ENCODE peak calls at places on chromosomes 1 and 21, in four cellular contexts. I is CD8-positive, alpha-beta memory T cell; C is endothelial cell; L is activated naive CD4-positive, alpha-beta T cell. V is an unnamed sample.
A peak's percentile ranks its signal among the peaks of the same experiment; 100 is the strongest.

GRCh38 chr1:6801998-6802397 is 16.7 kb downstream of the CAMTA1 start:
- DNase-seq in I (no peak), C (no peak), L (no peak), V (no peak)

GRCh38 chr1:48062353-48062752 is 65.2 kb upstream of the TRABD2B start:
- DNase-seq in I (no peak), C (no peak), L (no peak), V (no peak)

GRCh38 chr1:206985162-206985749 is 15.0 kb upstream of the FCAMR start:
- DNase-seq in I (no peak), C (no peak), L (no peak), V (no peak)

GRCh38 chr1:151839457-151840409 is at the start of gene C2CD4D:
- DNase-seq in I (peak; percentile 75), C (peak; percentile 61), L (no peak), V (no peak)

GRCh38 chr1:119409731-119410130 is 5.2 kb upstream of the HSD3B2 start:
- DNase-seq in I (no peak), C (no peak), L (no peak), V (no peak)

GRCh38 chr1:76336951-76337371 is 262.4 kb downstream of the ST6GALNAC3 start:
- DNase-seq in I (no peak), C (no peak), L (no peak), V (no peak)

GRCh38 chr1:201606581-201606980 is 67.7 kb downstream of the NAV1 start:
- DNase-seq in I (no peak), C (no peak), L (no peak), V (no peak)

GRCh38 chr1:172770081-172770480 is 111.2 kb downstream of the FASLG start:
- DNase-seq in I (no peak), C (no peak), L (no peak), V (no peak)

GRCh38 chr1:203290261-203291089 is 14.8 kb upstream of the BTG2 start:
- DNase-seq in I (peak; percentile 97), C (peak; percentile 63), L (peak; percentile 78), V (peak; percentile 44)

GRCh38 chr1:41918450-41919043 is at the start of gene HIVEP3:
- DNase-seq in I (no peak), C (no peak), L (no peak), V (no peak)

GRCh38 chr1:117366982-117367768 is at the start of gene MAN1A2:
- DNase-seq in I (peak; percentile 78), C (peak; percentile 74), L (peak; percentile 26), V (no peak)

GRCh38 chr1:203421246-203421645 is 54.4 kb upstream of the PRELP start:
- DNase-seq in I (no peak), C (no peak), L (no peak), V (no peak)

GRCh38 chr1:97820470-97821188 is 100.2 kb downstream of the DPYD start:
- DNase-seq in I (no peak), C (no peak), L (no peak), V (no peak)

GRCh38 chr1:174890024-174890423 is 109.7 kb upstream of the CACYBP start:
- DNase-seq in I (no peak), C (no peak), L (no peak), V (no peak)

GRCh38 chr1:51768971-51769601 is 109.4 kb downstream of the NRDC start:
- DNase-seq in I (peak; percentile 19), C (no peak), L (no peak), V (no peak)

GRCh38 chr1:200670215-200671118 is 760 bp upstream of the DDX59 start:
- DNase-seq in I (no peak), C (no peak), L (no peak), V (no peak)

GRCh38 chr1:43449708-43450069 is 4.0 kb downstream of the HYI start:
- DNase-seq in I (no peak), C (no peak), L (no peak), V (no peak)

GRCh38 chr1:194161591-194161990 is 975.2 kb upstream of the B3GALT2 start:
- DNase-seq in I (no peak), C (no peak), L (no peak), V (no peak)

GRCh38 chr1:165858928-165859845 is 31.8 kb downstream of the UCK2 start:
- DNase-seq in I (no peak), C (no peak), L (no peak), V (no peak)

GRCh38 chr1:184118051-184118450 is 66.5 kb downstream of the TSEN15 start:
- DNase-seq in I (no peak), C (no peak), L (no peak), V (peak; percentile 63)

GRCh38 chr1:107195476-107195875 is 54.6 kb downstream of the NTNG1 start:
- DNase-seq in I (no peak), C (no peak), L (no peak), V (no peak)

GRCh38 chr1:8858112-8858668 is 20.3 kb downstream of the ENO1 start:
- DNase-seq in I (no peak), C (peak; percentile 47), L (no peak), V (peak; percentile 84)

GRCh38 chr1:5915587-5916571 is 76.3 kb downstream of the NPHP4 start:
- DNase-seq in I (no peak), C (no peak), L (no peak), V (no peak)

GRCh38 chr1:33244809-33245186 is 11.5 kb upstream of the ZNF362 start:
- DNase-seq in I (no peak), C (no peak), L (no peak), V (no peak)

GRCh38 chr21:31597683-31598082 is 61.8 kb upstream of the SOD1 start:
- DNase-seq in I (no peak), C (no peak), L (no peak), V (no peak)

GRCh38 chr1:222124602-222125001 is 382.7 kb upstream of the DUSP10 start:
- DNase-seq in I (no peak), C (no peak), L (no peak), V (no peak)

GRCh38 chr1:42046772-42047552 is 106.2 kb upstream of the GUCA2B start:
- DNase-seq in I (no peak), C (no peak), L (no peak), V (no peak)

GRCh38 chr21:45867671-45868081 is 113.9 kb upstream of the COL6A1 start:
- DNase-seq in I (no peak), C (no peak), L (no peak), V (no peak)

GRCh38 chr1:226577401-226578180 is 29.0 kb downstream of the STUM start:
- DNase-seq in I (no peak), C (no peak), L (no peak), V (no peak)

GRCh38 chr1:233675394-233675793 is 61.5 kb downstream of the KCNK1 start:
- DNase-seq in I (no peak), C (no peak), L (no peak), V (no peak)

GRCh38 chr1:24463756-24464377 is 38.8 kb upstream of the RCAN3 start:
- DNase-seq in I (no peak), C (no peak), L (no peak), V (no peak)

GRCh38 chr1:167442142-167442848 is 76.0 kb downstream of the CD247 start:
- DNase-seq in I (peak; percentile 77), C (peak; percentile 89), L (peak; percentile 48), V (peak; percentile 18)

GRCh38 chr21:43267391-43268085 is 98.7 kb downstream of the CRYAA start:
- DNase-seq in I (no peak), C (no peak), L (no peak), V (no peak)

GRCh38 chr1:167841530-167841929 is 72.4 kb downstream of the ADCY10 start:
- DNase-seq in I (no peak), C (no peak), L (no peak), V (no peak)

GRCh38 chr1:43828574-43828973 is 105.0 kb upstream of the ARTN start:
- DNase-seq in I (no peak), C (no peak), L (no peak), V (no peak)